ENCODE peak calls at places on chromosomes 5 and 9, in six cellular contexts. S, T, Z, N, E and J are unnamed samples.

GRCh38 chr9:122020398-122020797 is 72.7 kb downstream of the TTLL11 start:
- DNase-seq in T (no peak), Z (no peak), N (no peak), S (no peak), E (no peak), J (no peak)

GRCh38 chr5:75412111-75412990 is 75.3 kb downstream of the HMGCR start:
- DNase-seq in S (no peak), N (no peak), T (peak; percentile 2), E (no peak), Z (no peak), J (no peak)

GRCh38 chr9:89395931-89396710 is 77.8 kb downstream of the SECISBP2 start:
- DNase-seq in T (no peak), Z (no peak), S (no peak), E (no peak), N (no peak), J (no peak)

GRCh38 chr5:17428176-17428800 is 69.7 kb upstream of the TAF11L2 start:
- DNase-seq in Z (no peak), T (no peak), S (no peak), E (no peak), N (no peak), J (no peak)

GRCh38 chr5:665956-666711 is 27.0 kb downstream of the TPPP start:
- DNase-seq in N (no peak), S (peak; percentile 57), E (no peak), Z (no peak), T (no peak), J (no peak)

GRCh38 chr5:144457160-144457559 is 286.5 kb downstream of the KCTD16 start:
- DNase-seq in T (no peak), E (no peak), Z (no peak), N (no peak), S (no peak), J (no peak)

GRCh38 chr5:39775058-39775457 is 350.3 kb upstream of the DAB2 start:
- DNase-seq in Z (no peak), E (no peak), N (no peak), S (no peak), T (no peak), J (peak; percentile 68)

GRCh38 chr5:100841358-100842076 is 61.6 kb downstream of the ST8SIA4 start:
- DNase-seq in T (no peak), N (no peak), S (no peak), Z (no peak), E (no peak), J (no peak)

GRCh38 chr9:6215562-6215961 is at the start of gene IL33:
- DNase-seq in E (no peak), N (no peak), T (no peak), Z (no peak), S (peak; percentile 73), J (no peak)

GRCh38 chr9:91948423-91949292 is 1.4 kb downstream of the ROR2 start:
- DNase-seq in S (peak; percentile 92), E (no peak), T (no peak), N (peak; percentile 32), Z (peak; percentile 31), J (no peak)